ENCODE peak calls at places on chromosomes 4 and X, in eight cellular contexts. W is GM12878; P is stimulated activated CD4-positive, alpha-beta T cell treated with anti-CD3 and anti-CD28 coated beads, Interleukin-15, amount 100 ng/mL, for 1 hour; H is stimulated activated naive CD4-positive, alpha-beta T cell; Z is AG09319; R is PC-3; X is RPMI7951; V is NCI-H510A treated with DMSO at 0.1 percent for 48 hours. T is an unnamed sample.
A peak's percentile ranks its signal among the peaks of the same experiment; 100 is the strongest.

GRCh38 chr4:47209833-47210232 is 178.5 kb downstream of the GABRB1 start:
- DNase-seq in W (no peak), P (no peak), H (no peak), Z (no peak), R (peak; percentile 14), X (peak; percentile 3), V (no peak), T (no peak)

GRCh38 chr4:165756831-165757230 is 116.2 kb upstream of the TLL1 start:
- DNase-seq in W (no peak), P (no peak), H (no peak), Z (no peak), R (no peak), X (no peak), V (no peak), T (no peak)

GRCh38 chrX:132986556-132986955 is 28.1 kb upstream of the HS6ST2 start:
- DNase-seq in W (no peak), P (no peak), H (no peak), Z (no peak), R (peak; percentile 35), X (no peak), V (no peak), T (no peak)

GRCh38 chr4:4791299-4791798 is 68.1 kb upstream of the MSX1 start:
- DNase-seq in W (no peak), P (no peak), H (no peak), Z (no peak), R (no peak), X (peak; percentile 42), V (no peak), T (no peak)

GRCh38 chrX:32592786-32593185 is 618.6 kb downstream of the DMD start:
- DNase-seq in W (no peak), P (no peak), H (no peak), Z (no peak), R (no peak), X (no peak), V (no peak), T (no peak)

GRCh38 chr4:3681191-3681590 is 85.0 kb upstream of the ADRA2C start:
- DNase-seq in W (no peak), P (no peak), H (no peak), Z (no peak), R (no peak), X (no peak), V (no peak), T (no peak)

GRCh38 chr4:20761826-20762225 is 61.6 kb downstream of the PACRGL start:
- DNase-seq in W (no peak), P (no peak), H (no peak), Z (no peak), R (no peak), X (no peak), V (no peak), T (no peak)

GRCh38 chr4:156756118-156756517 is 215.5 kb downstream of the PDGFC start:
- DNase-seq in W (no peak), P (no peak), H (no peak), Z (no peak), R (no peak), X (no peak), V (no peak), T (no peak)

GRCh38 chr4:78014889-78015886 is 41.9 kb upstream of the FRAS1 start:
- DNase-seq in W (no peak), P (no peak), H (no peak), Z (no peak), R (no peak), X (no peak), V (peak; percentile 83), T (no peak)

GRCh38 chrX:21412883-21413282 is 38.7 kb downstream of the CNKSR2 start:
- DNase-seq in W (no peak), P (no peak), H (no peak), Z (no peak), R (no peak), X (no peak), V (no peak), T (no peak)

GRCh38 chr4:80136238-80136637 is 61.1 kb upstream of the PRDM8 start:
- DNase-seq in W (no peak), P (no peak), H (no peak), Z (no peak), R (peak; percentile 68), X (no peak), V (no peak), T (no peak)

GRCh38 chr4:146972036-146972435 is 26.4 kb upstream of the TTC29 start:
- DNase-seq in W (no peak), P (no peak), H (no peak), Z (no peak), R (no peak), X (no peak), V (no peak), T (no peak)

GRCh38 chr4:141435446-141436225 is 200.7 kb upstream of the IL15 start:
- DNase-seq in W (no peak), P (no peak), H (no peak), Z (no peak), R (peak; percentile 28), X (no peak), V (no peak), T (no peak)

GRCh38 chr4:115675721-115676120 is 562.3 kb upstream of the NDST4 start:
- DNase-seq in W (no peak), P (no peak), H (no peak), Z (no peak), R (no peak), X (no peak), V (no peak), T (no peak)

GRCh38 chr4:173167793-173168395 is 717 bp upstream of the GALNT7 start:
- DNase-seq in W (no peak), P (no peak), H (peak; percentile 32), Z (no peak), R (peak; percentile 48), X (peak; percentile 31), V (peak; percentile 56), T (no peak)

GRCh38 chrX:143306991-143307965 is 210.0 kb downstream of the SPANXN3 start:
- DNase-seq in W (no peak), P (no peak), H (no peak), Z (no peak), R (no peak), X (no peak), V (no peak), T (no peak)

GRCh38 chr4:16573181-16573580 is 325.3 kb downstream of the LDB2 start:
- DNase-seq in W (no peak), P (no peak), H (no peak), Z (no peak), R (peak; percentile 64), X (peak; percentile 52), V (no peak), T (no peak)

GRCh38 chrX:108270739-108271396 is 167.4 kb downstream of the COL4A6 start:
- DNase-seq in W (no peak), P (no peak), H (no peak), Z (no peak), R (no peak), X (peak; percentile 58), V (peak; percentile 40), T (no peak)

GRCh38 chr4:14783011-14783877 is 219.0 kb upstream of the CPEB2 start:
- DNase-seq in W (peak; percentile 48), P (no peak), H (no peak), Z (no peak), R (peak; percentile 89), X (peak; percentile 77), V (no peak), T (no peak)

GRCh38 chrX:23901805-23902204 is 5.9 kb downstream of the APOO start:
- DNase-seq in W (peak; percentile 60), P (no peak), H (peak; percentile 28), Z (peak; percentile 45), R (peak; percentile 70), X (peak; percentile 84), V (peak; percentile 71), T (no peak)

GRCh38 chrX:30308263-30309138 is 689 bp downstream of the NR0B1 start:
- DNase-seq in W (no peak), P (no peak), H (no peak), Z (no peak), R (no peak), X (peak; percentile 27), V (peak; percentile 40), T (no peak)

GRCh38 chr4:82968972-82969371 is 41.7 kb downstream of the LIN54 start:
- DNase-seq in W (no peak), P (no peak), H (no peak), Z (no peak), R (no peak), X (no peak), V (no peak), T (no peak)

GRCh38 chrX:101359966-101360365 is 11.4 kb upstream of the TIMM8A start:
- DNase-seq in W (no peak), P (no peak), H (no peak), Z (no peak), R (no peak), X (no peak), V (no peak), T (no peak)

GRCh38 chrX:17082831-17083230 is 136.4 kb downstream of the REPS2 start:
- DNase-seq in W (no peak), P (no peak), H (no peak), Z (no peak), R (peak; percentile 61), X (peak; percentile 48), V (no peak), T (no peak)

GRCh38 chrX:37347420-37347819 is 1.7 kb upstream of the PRRG1 start:
- DNase-seq in W (no peak), P (no peak), H (no peak), Z (peak; percentile 25), R (no peak), X (peak; percentile 5), V (no peak), T (no peak)

GRCh38 chr4:146073517-146073916 is 102.0 kb upstream of the LSM6 start:
- DNase-seq in W (no peak), P (no peak), H (no peak), Z (peak; percentile 57), R (no peak), X (no peak), V (no peak), T (no peak)

GRCh38 chrX:74420194-74421035 is 878 bp upstream of the SLC16A2 start:
- DNase-seq in W (no peak), P (no peak), H (peak; percentile 14), Z (peak; percentile 51), R (peak; percentile 70), X (peak; percentile 75), V (peak; percentile 16), T (peak; percentile 49)

GRCh38 chr4:180828455-180829018 is 1414.7 kb upstream of the TENM3 start:
- DNase-seq in W (no peak), P (no peak), H (no peak), Z (peak; percentile 63), R (peak; percentile 73), X (peak; percentile 72), V (peak; percentile 72), T (no peak)

GRCh38 chrX:1443496-1444075 is 9.1 kb downstream of the ASMTL start:
- DNase-seq in W (no peak), P (no peak), H (no peak), Z (no peak), R (no peak), X (no peak), V (no peak), T (peak; percentile 36)

GRCh38 chrX:66054978-66055377 is 15.1 kb upstream of the VSIG4 start:
- DNase-seq in W (no peak), P (no peak), H (no peak), Z (no peak), R (no peak), X (no peak), V (no peak), T (no peak)

GRCh38 chrX:37779857-37780256 is at the start of gene CYBB:
- DNase-seq in W (no peak), P (no peak), H (no peak), Z (no peak), R (no peak), X (no peak), V (no peak), T (no peak)

GRCh38 chrX:1442016-1442665 is 10.6 kb downstream of the ASMTL start:
- DNase-seq in W (no peak), P (no peak), H (no peak), Z (no peak), R (no peak), X (no peak), V (no peak), T (peak; percentile 22)

GRCh38 chr4:180164799-180165198 is 2078.4 kb upstream of the TENM3 start:
- DNase-seq in W (no peak), P (no peak), H (no peak), Z (peak; percentile 27), R (peak; percentile 27), X (no peak), V (no peak), T (no peak)

GRCh38 chr4:144355809-144356757 is 215.6 kb upstream of the GYPA start:
- DNase-seq in W (peak; percentile 51), P (no peak), H (no peak), Z (no peak), R (peak; percentile 85), X (peak; percentile 72), V (no peak), T (no peak)